ENCODE peak calls at places on chromosome 4, in four cellular contexts. One of them, this sample, is unnamed.

GRCh38 chr4:85149656-85150055 is 183.2 kb upstream of the WDFY3 start:
- DNase-seq in K562: no peak
- DNase-seq in HL-60: no peak
- DNase-seq in GM12878: no peak
- DNase-seq in this sample: no peak

GRCh38 chr4:103067841-103068547 is 8.6 kb downstream of the SLC9B2 start:
- DNase-seq in K562: no peak
- DNase-seq in HL-60: no peak
- DNase-seq in GM12878: no peak
- DNase-seq in this sample: no peak

GRCh38 chr4:140250989-140251552 is 97.1 kb upstream of the MAML3 start:
- DNase-seq in K562: no peak
- DNase-seq in HL-60: peak; percentile 82
- DNase-seq in GM12878: no peak
- DNase-seq in this sample: no peak

GRCh38 chr4:52813546-52813945 is 48.6 kb upstream of the RASL11B start:
- DNase-seq in K562: no peak
- DNase-seq in HL-60: no peak
- DNase-seq in GM12878: no peak
- DNase-seq in this sample: no peak

GRCh38 chr4:53558061-53558801 is 33.1 kb downstream of the LNX1 start:
- DNase-seq in K562: no peak
- DNase-seq in HL-60: no peak
- DNase-seq in GM12878: no peak
- DNase-seq in this sample: no peak

GRCh38 chr4:181766061-181766460 is 477.1 kb upstream of the TENM3 start:
- DNase-seq in K562: no peak
- DNase-seq in HL-60: no peak
- DNase-seq in GM12878: no peak
- DNase-seq in this sample: no peak

GRCh38 chr4:71878388-71878787 is 94.5 kb upstream of the GC start:
- DNase-seq in K562: no peak
- DNase-seq in HL-60: no peak
- DNase-seq in GM12878: no peak
- DNase-seq in this sample: no peak

GRCh38 chr4:46924789-46925188 is 15.7 kb upstream of the COX7B2 start:
- DNase-seq in K562: no peak
- DNase-seq in HL-60: no peak
- DNase-seq in GM12878: no peak
- DNase-seq in this sample: no peak

GRCh38 chr4:178275671-178276360 is 833.6 kb upstream of the AGA start:
- DNase-seq in K562: no peak
- DNase-seq in HL-60: no peak
- DNase-seq in GM12878: no peak
- DNase-seq in this sample: no peak

GRCh38 chr4:112765317-112765989 is 128.5 kb downstream of the LARP7 start:
- DNase-seq in K562: peak; percentile 37
- DNase-seq in HL-60: peak; percentile 5
- DNase-seq in GM12878: peak; percentile 7
- DNase-seq in this sample: peak; percentile 30

GRCh38 chr4:23040539-23040938 is 347.8 kb downstream of the GBA3 start:
- DNase-seq in K562: no peak
- DNase-seq in HL-60: no peak
- DNase-seq in GM12878: no peak
- DNase-seq in this sample: no peak

GRCh38 chr4:102608190-102608589 is 107.0 kb downstream of the NFKB1 start:
- DNase-seq in K562: no peak
- DNase-seq in HL-60: no peak
- DNase-seq in GM12878: no peak
- DNase-seq in this sample: no peak

GRCh38 chr4:15077969-15078368 is 75.7 kb downstream of the CPEB2 start:
- DNase-seq in K562: no peak
- DNase-seq in HL-60: peak; percentile 72
- DNase-seq in GM12878: no peak
- DNase-seq in this sample: no peak

GRCh38 chr4:40038972-40039371 is 17.7 kb upstream of the N4BP2 start:
- DNase-seq in K562: no peak
- DNase-seq in HL-60: no peak
- DNase-seq in GM12878: no peak
- DNase-seq in this sample: no peak

GRCh38 chr4:131091896-131092295 is 1995.9 kb downstream of the C4orf33 start:
- DNase-seq in K562: no peak
- DNase-seq in HL-60: no peak
- DNase-seq in GM12878: no peak
- DNase-seq in this sample: no peak

GRCh38 chr4:121278811-121279368 is 101.9 kb downstream of the QRFPR start:
- DNase-seq in K562: no peak
- DNase-seq in HL-60: no peak
- DNase-seq in GM12878: peak; percentile 47
- DNase-seq in this sample: no peak

GRCh38 chr4:107870916-107871786 is 46.4 kb downstream of the SGMS2 start:
- DNase-seq in K562: no peak
- DNase-seq in HL-60: no peak
- DNase-seq in GM12878: no peak
- DNase-seq in this sample: no peak

GRCh38 chr4:121913667-121914066 is 38.2 kb downstream of the TRPC3 start:
- DNase-seq in K562: no peak
- DNase-seq in HL-60: no peak
- DNase-seq in GM12878: no peak
- DNase-seq in this sample: no peak

GRCh38 chr4:108473163-108473720 is 147.1 kb upstream of the RPL34 start:
- DNase-seq in K562: no peak
- DNase-seq in HL-60: no peak
- DNase-seq in GM12878: no peak
- DNase-seq in this sample: no peak

GRCh38 chr4:7196731-7197130 is 4.4 kb downstream of the SORCS2 start:
- DNase-seq in K562: no peak
- DNase-seq in HL-60: no peak
- DNase-seq in GM12878: no peak
- DNase-seq in this sample: no peak

GRCh38 chr4:98222306-98222705 is 38.9 kb upstream of the RAP1GDS1 start:
- DNase-seq in K562: no peak
- DNase-seq in HL-60: no peak
- DNase-seq in GM12878: no peak
- DNase-seq in this sample: no peak

GRCh38 chr4:150431221-150431620 is 150.7 kb upstream of the MAB21L2 start:
- DNase-seq in K562: no peak
- DNase-seq in HL-60: no peak
- DNase-seq in GM12878: no peak
- DNase-seq in this sample: no peak

GRCh38 chr4:80492761-80493160 is 157.2 kb downstream of the CFAP299 start:
- DNase-seq in K562: no peak
- DNase-seq in HL-60: no peak
- DNase-seq in GM12878: no peak
- DNase-seq in this sample: no peak

GRCh38 chr4:23455482-23455881 is 434.4 kb downstream of the PPARGC1A start:
- DNase-seq in K562: no peak
- DNase-seq in HL-60: no peak
- DNase-seq in GM12878: no peak
- DNase-seq in this sample: no peak

GRCh38 chr4:125432078-125432477 is 117.3 kb downstream of the FAT4 start:
- DNase-seq in K562: no peak
- DNase-seq in HL-60: no peak
- DNase-seq in GM12878: no peak
- DNase-seq in this sample: no peak

GRCh38 chr4:128986908-128987307 is 106.4 kb downstream of the SCLT1 start:
- DNase-seq in K562: no peak
- DNase-seq in HL-60: no peak
- DNase-seq in GM12878: no peak
- DNase-seq in this sample: no peak

GRCh38 chr4:116070283-116070682 is 956.9 kb upstream of the NDST4 start:
- DNase-seq in K562: no peak
- DNase-seq in HL-60: no peak
- DNase-seq in GM12878: no peak
- DNase-seq in this sample: no peak

GRCh38 chr4:98653006-98653405 is 5.4 kb downstream of the TSPAN5 start:
- DNase-seq in K562: no peak
- DNase-seq in HL-60: no peak
- DNase-seq in GM12878: no peak
- DNase-seq in this sample: no peak

GRCh38 chr4:68575081-68575480 is 1.0 kb downstream of the UGT2B17 start:
- DNase-seq in K562: no peak
- DNase-seq in HL-60: no peak
- DNase-seq in GM12878: no peak
- DNase-seq in this sample: no peak

GRCh38 chr4:177853198-177853597 is 411.0 kb upstream of the AGA start:
- DNase-seq in K562: no peak
- DNase-seq in HL-60: no peak
- DNase-seq in GM12878: no peak
- DNase-seq in this sample: no peak

GRCh38 chr4:128854433-128854832 is 44.9 kb downstream of the JADE1 start:
- DNase-seq in K562: no peak
- DNase-seq in HL-60: peak; percentile 51
- DNase-seq in GM12878: no peak
- DNase-seq in this sample: no peak

GRCh38 chr4:117327491-117327890 is 242.1 kb upstream of the TRAM1L1 start:
- DNase-seq in K562: no peak
- DNase-seq in HL-60: no peak
- DNase-seq in GM12878: no peak
- DNase-seq in this sample: no peak

GRCh38 chr4:56844817-56845580 is 23.5 kb upstream of the SPINK2 start:
- DNase-seq in K562: no peak
- DNase-seq in HL-60: no peak
- DNase-seq in GM12878: no peak
- DNase-seq in this sample: no peak

GRCh38 chr4:122625156-122625555 is 4.3 kb upstream of the IL21 start:
- DNase-seq in K562: no peak
- DNase-seq in HL-60: no peak
- DNase-seq in GM12878: no peak
- DNase-seq in this sample: no peak

GRCh38 chr4:86007042-86007441 is 352.8 kb downstream of the MAPK10 start:
- DNase-seq in K562: no peak
- DNase-seq in HL-60: no peak
- DNase-seq in GM12878: no peak
- DNase-seq in this sample: no peak

GRCh38 chr4:102328045-102328444 is 17.2 kb downstream of the SLC39A8 start:
- DNase-seq in K562: no peak
- DNase-seq in HL-60: no peak
- DNase-seq in GM12878: no peak
- DNase-seq in this sample: no peak

GRCh38 chr4:120977435-120977997 is 55.0 kb upstream of the PRDM5 start:
- DNase-seq in K562: no peak
- DNase-seq in HL-60: peak; percentile 62
- DNase-seq in GM12878: no peak
- DNase-seq in this sample: peak; percentile 14

GRCh38 chr4:56134272-56134671 is 185.5 kb downstream of the CEP135 start:
- DNase-seq in K562: no peak
- DNase-seq in HL-60: peak; percentile 13
- DNase-seq in GM12878: no peak
- DNase-seq in this sample: no peak

GRCh38 chr4:164807611-164808010 is 53.7 kb downstream of the SMIM31 start:
- DNase-seq in K562: no peak
- DNase-seq in HL-60: no peak
- DNase-seq in GM12878: no peak
- DNase-seq in this sample: no peak

GRCh38 chr4:83370640-83370906 is 35.9 kb upstream of the HPSE start:
- DNase-seq in K562: no peak
- DNase-seq in HL-60: no peak
- DNase-seq in GM12878: no peak
- DNase-seq in this sample: no peak

GRCh38 chr4:83371936-83372335 is 37.3 kb upstream of the HPSE start:
- DNase-seq in K562: no peak
- DNase-seq in HL-60: no peak
- DNase-seq in GM12878: no peak
- DNase-seq in this sample: no peak

GRCh38 chr4:83369825-83370639 is 35.4 kb upstream of the HPSE start:
- DNase-seq in K562: no peak
- DNase-seq in HL-60: peak; percentile 7
- DNase-seq in GM12878: no peak
- DNase-seq in this sample: no peak

DNA sequence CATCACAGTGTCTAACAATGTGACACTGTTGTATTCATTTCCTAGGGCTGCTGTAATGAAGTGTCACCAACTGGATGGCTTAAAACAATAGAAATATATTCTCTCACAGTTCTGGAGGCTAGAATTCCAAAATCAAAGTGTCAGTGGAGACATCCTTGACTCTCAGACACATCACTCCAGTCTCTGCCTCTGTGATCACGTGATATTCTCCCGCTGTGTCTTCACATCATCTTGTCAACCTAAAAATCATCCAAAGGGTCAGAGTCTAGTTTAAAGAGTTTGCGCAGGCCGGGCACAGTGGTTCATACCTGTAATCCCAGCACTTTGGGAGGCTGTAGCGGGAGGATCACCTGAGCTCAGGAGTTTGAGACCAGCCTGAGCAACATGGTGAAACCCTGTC is 36.6 kb upstream of the HPSE start:
- DNase-seq in K562: no peak
- DNase-seq in HL-60: no peak
- DNase-seq in GM12878: no peak
- DNase-seq in this sample: no peak
- TF ChIP-seq SPI1 in K562: no peak
- TF ChIP-seq SPI1 in HL-60: no peak
- TF ChIP-seq SPI1 in GM12878: no peak
- TF ChIP-seq SPI1 in this sample: no peak

GRCh38 chr4:31983246-31983645 is 1263.1 kb downstream of the PCDH7 start:
- DNase-seq in K562: no peak
- DNase-seq in HL-60: no peak
- DNase-seq in GM12878: no peak
- DNase-seq in this sample: no peak
- TF ChIP-seq SPI1 in K562: no peak
- TF ChIP-seq SPI1 in HL-60: no peak
- TF ChIP-seq SPI1 in GM12878: no peak
- TF ChIP-seq SPI1 in this sample: no peak

DNA sequence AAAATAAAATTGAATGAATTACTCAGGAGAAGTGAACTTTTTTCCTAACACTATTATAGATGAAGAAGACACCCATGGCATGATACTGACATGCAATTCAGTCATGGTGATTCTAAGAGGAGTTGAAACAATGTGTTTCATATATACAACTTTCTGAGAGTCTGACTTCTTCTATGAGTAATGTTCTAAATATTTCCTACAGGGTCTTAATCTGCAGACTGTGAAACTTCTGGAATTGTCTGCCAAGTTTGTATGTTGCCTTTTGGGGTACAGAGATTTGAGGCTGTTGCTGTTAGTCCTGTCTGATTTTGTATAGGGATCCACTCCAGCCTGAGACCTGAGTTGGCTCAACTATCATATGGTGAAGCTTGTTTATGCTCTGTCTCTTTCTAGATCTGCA is 160.6 kb upstream of the GATB start:
- DNase-seq in K562: no peak
- DNase-seq in HL-60: no peak
- DNase-seq in GM12878: no peak
- DNase-seq in this sample: no peak
- TF ChIP-seq SPI1 in K562: no peak
- TF ChIP-seq SPI1 in HL-60: no peak
- TF ChIP-seq SPI1 in GM12878: no peak
- TF ChIP-seq SPI1 in this sample: no peak

GRCh38 chr4:123890889-123891288 is 494.3 kb downstream of the SPRY1 start:
- DNase-seq in K562: no peak
- DNase-seq in HL-60: no peak
- DNase-seq in GM12878: no peak
- DNase-seq in this sample: no peak
- TF ChIP-seq SPI1 in K562: no peak
- TF ChIP-seq SPI1 in HL-60: no peak
- TF ChIP-seq SPI1 in GM12878: no peak
- TF ChIP-seq SPI1 in this sample: no peak

GRCh38 chr4:87101543-87102199 is 118.7 kb downstream of the KLHL8 start:
- DNase-seq in K562: no peak
- DNase-seq in HL-60: no peak
- DNase-seq in GM12878: no peak
- DNase-seq in this sample: no peak
- TF ChIP-seq SPI1 in K562: no peak
- TF ChIP-seq SPI1 in HL-60: no peak
- TF ChIP-seq SPI1 in GM12878: no peak
- TF ChIP-seq SPI1 in this sample: no peak

This sample was measured in GM12891.